ENCODE peak calls at places on chromosomes 3 and 15, in four cellular contexts. N, G, Q and D are unnamed samples.
A peak's percentile ranks its signal among the peaks of the same experiment; 100 is the strongest.

GRCh38 chr15:38029741-38030140 is 95.3 kb downstream of the TMCO5A start:
- DNase-seq in N (no peak), G (no peak), Q (no peak), D (peak; percentile 41)

GRCh38 chr3:161371441-161372320 is at the start of gene SPTSSB:
- DNase-seq in N (no peak), G (peak; percentile 78), Q (no peak), D (peak; percentile 32)

GRCh38 chr3:119637679-119638525 is 22.5 kb downstream of the POPDC2 start:
- DNase-seq in N (no peak), G (no peak), Q (peak; percentile 82), D (peak; percentile 91)

GRCh38 chr15:83582386-83582785 is 71.5 kb upstream of the ADAMTSL3 start:
- DNase-seq in N (no peak), G (no peak), Q (no peak), D (no peak)

GRCh38 chr3:56491566-56491965 is 23.3 kb upstream of the ERC2 start:
- DNase-seq in N (no peak), G (no peak), Q (no peak), D (no peak)

GRCh38 chr3:52245322-52246263 is at the start of gene PPM1M:
- DNase-seq in N (peak; percentile 81), G (no peak), Q (no peak), D (peak; percentile 51)

GRCh38 chr15:67067161-67067853 is 1.9 kb downstream of the SMAD3 start:
- DNase-seq in N (no peak), G (no peak), Q (no peak), D (peak; percentile 38)

GRCh38 chr3:58254144-58254543 is 16.6 kb downstream of the ABHD6 start:
- DNase-seq in N (no peak), G (no peak), Q (no peak), D (no peak)

GRCh38 chr3:111737712-111738097 is 121.4 kb upstream of the PHLDB2 start:
- DNase-seq in N (no peak), G (no peak), Q (no peak), D (no peak)

GRCh38 chr3:12188328-12188648 is 29.6 kb upstream of the TIMP4 start:
- DNase-seq in N (no peak), G (no peak), Q (no peak), D (no peak)

GRCh38 chr3:182508896-182509295 is 284.4 kb upstream of the ATP11B start:
- DNase-seq in N (no peak), G (no peak), Q (no peak), D (no peak)
- TF ChIP-seq CTCF in N (no peak), G (no peak), Q (no peak), D (no peak)

GRCh38 chr3:8069981-8070380 is 431.6 kb upstream of the LMCD1 start:
- DNase-seq in N (no peak), G (no peak), Q (no peak), D (no peak)

GRCh38 chr3:8069471-8069870 is 432.2 kb upstream of the LMCD1 start:
- DNase-seq in N (no peak), G (no peak), Q (no peak), D (no peak)
- TF ChIP-seq EZH2 in N (no peak), G (no peak), Q (no peak), D (no peak)

GRCh38 chr15:81303241-81304225 is 20.4 kb downstream of the STARD5 start:
- DNase-seq in N (no peak), G (no peak), Q (no peak), D (no peak)
- TF ChIP-seq MAX in N (no peak), G (no peak), Q (no peak), D (no peak)

GRCh38 chr3:127326341-127326740 is 38.5 kb upstream of the PRR20G start:
- DNase-seq in N (no peak), G (no peak), Q (no peak), D (no peak)
- TF ChIP-seq CTCF in N (no peak), G (no peak), Q (no peak), D (no peak)

GRCh38 chr15:94026458-94026967 is 204.8 kb upstream of the MCTP2 start:
- DNase-seq in N (no peak), G (no peak), Q (no peak), D (peak; percentile 53)
- TF ChIP-seq EZH2 in N (no peak), G (no peak), Q (no peak), D (no peak)

GRCh38 chr3:124761935-124762334 is 31.7 kb downstream of the UMPS start:
- DNase-seq in N (no peak), G (no peak), Q (no peak), D (no peak)

GRCh38 chr3:124759666-124760401 is 29.6 kb downstream of the UMPS start:
- DNase-seq in N (no peak), G (no peak), Q (no peak), D (no peak)

GRCh38 chr3:124758851-124759635 is 28.8 kb downstream of the UMPS start:
- DNase-seq in N (no peak), G (no peak), Q (no peak), D (no peak)

GRCh38 chr3:124761250-124761796 is 31.1 kb downstream of the UMPS start:
- DNase-seq in N (peak; percentile 68), G (peak; percentile 56), Q (peak; percentile 49), D (peak; percentile 75)

DNA sequence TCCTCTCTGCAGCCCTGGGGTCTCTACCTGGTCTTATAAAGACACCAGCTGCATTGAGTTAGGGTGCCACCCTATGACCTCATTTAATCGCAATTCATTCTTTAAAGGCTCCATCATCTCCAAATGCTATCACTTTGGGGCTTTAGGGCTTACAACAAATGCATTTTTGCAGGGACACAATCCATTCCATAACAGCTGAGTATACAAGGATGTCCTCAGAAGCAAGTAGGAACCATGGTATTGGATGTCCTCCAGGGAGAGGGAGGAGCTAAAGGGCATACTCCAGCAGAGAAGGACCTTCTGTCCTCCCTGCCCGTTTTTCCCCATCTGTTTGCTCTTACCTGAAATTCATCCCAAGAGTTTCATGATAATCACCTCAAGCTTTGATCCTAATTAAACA is 30.3 kb downstream of the UMPS start:
- DNase-seq in N (no peak), G (no peak), Q (no peak), D (no peak)
- TF ChIP-seq MAX in N (no peak), G (no peak), Q (no peak), D (no peak)

DNA sequence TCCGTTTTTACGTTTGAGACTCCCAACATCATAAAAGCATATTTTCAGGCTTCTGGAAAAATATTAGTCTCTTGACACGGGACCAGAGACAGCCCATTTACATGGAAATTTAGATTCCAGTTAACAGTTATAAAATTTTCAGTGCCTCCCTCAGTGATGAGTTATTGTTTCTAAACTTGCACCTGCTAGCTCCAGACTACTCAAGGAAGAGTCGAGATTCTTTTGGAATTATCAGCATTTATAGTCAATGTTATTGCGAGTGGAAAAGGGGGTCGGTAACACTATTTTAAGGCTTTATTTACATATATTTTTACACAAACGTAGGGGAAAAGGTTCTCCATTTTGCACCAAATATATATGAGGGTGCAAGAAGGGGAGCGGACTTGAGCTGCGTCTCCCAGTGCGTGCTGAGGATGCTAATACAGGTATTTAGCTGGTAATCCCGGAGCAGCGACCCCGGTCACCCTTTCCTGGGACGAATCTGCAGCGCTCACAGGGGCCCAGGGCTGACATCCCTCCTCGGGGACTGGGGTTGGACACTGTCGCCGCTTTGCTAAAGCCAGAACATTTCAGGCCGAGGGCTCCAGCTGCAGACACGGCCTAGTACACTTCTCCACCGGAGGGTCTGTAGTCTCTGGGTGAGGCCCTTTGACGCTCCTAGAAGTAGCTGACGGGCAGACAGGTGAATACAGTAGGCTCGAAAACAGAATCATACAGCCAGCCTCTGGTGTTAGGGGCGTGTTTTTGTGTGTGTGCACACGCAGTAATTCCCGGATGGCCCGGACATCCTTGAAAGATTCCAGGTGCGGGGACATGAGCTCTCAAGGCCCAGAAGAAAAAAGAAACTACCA is 729 bp upstream of the ZBTB11 start:
- DNase-seq in N (no peak), G (no peak), Q (no peak), D (no peak)
- TF ChIP-seq CTCF in N (no peak), G (no peak), Q (no peak), D (no peak)

GRCh38 chr15:40930430-40931299 is 1.5 kb downstream of the DLL4 start:
- DNase-seq in N (peak; percentile 83), G (peak; percentile 70), Q (no peak), D (peak; percentile 97)
- TF ChIP-seq EZH2 in N (no peak), G (no peak), Q (no peak), D (no peak)

GRCh38 chr3:150747909-150748568 is 14.9 kb downstream of the SIAH2 start:
- DNase-seq in N (no peak), G (no peak), Q (no peak), D (no peak)
- TF ChIP-seq MAX in N (no peak), G (no peak), Q (no peak), D (no peak)

GRCh38 chr3:43286115-43286885 is at the start of gene SNRK:
- DNase-seq in N (peak; percentile 99), G (peak; percentile 44), Q (no peak), D (peak; percentile 99)
- TF ChIP-seq CTCF in N (peak; percentile 46), G (peak; percentile 39), Q (peak; percentile 10), D (peak; percentile 42)